ENCODE peak calls at places on chromosomes 12 and 14, in seven cellular contexts. P, J, L, A, N, D and K are unnamed samples.
A peak's percentile ranks its signal among the peaks of the same experiment; 100 is the strongest.

GRCh38 chr12:42482086-42482819 is 107.3 kb downstream of the PRICKLE1 start:
- DNase-seq in P (peak; percentile 5), J (no peak), L (peak; percentile 80), A (peak; percentile 78), N (peak; percentile 18), D (no peak), K (no peak)

GRCh38 chr14:96264850-96265249 is 8.8 kb downstream of the BDKRB1 start:
- DNase-seq in P (peak; percentile 41), J (no peak), L (no peak), A (no peak), N (peak; percentile 52), D (no peak), K (no peak)

GRCh38 chr14:99627100-99627499 is 17.8 kb upstream of the HHIPL1 start:
- DNase-seq in P (no peak), J (no peak), L (no peak), A (no peak), N (no peak), D (no peak), K (no peak)

GRCh38 chr12:123269980-123270379 is 1.7 kb downstream of the CDK2AP1 start:
- DNase-seq in P (no peak), J (no peak), L (no peak), A (no peak), N (no peak), D (no peak), K (no peak)

GRCh38 chr14:93173943-93174395 is 10.7 kb downstream of the MOAP1 start:
- DNase-seq in P (no peak), J (no peak), L (no peak), A (no peak), N (no peak), D (no peak), K (no peak)

GRCh38 chr12:71900091-71900490 is 38.6 kb upstream of the TPH2 start:
- DNase-seq in P (peak; percentile 7), J (peak; percentile 43), L (no peak), A (no peak), N (peak; percentile 18), D (no peak), K (no peak)

GRCh38 chr14:39232554-39233415 is 930 bp upstream of the MIA2 start:
- DNase-seq in P (peak; percentile 18), J (no peak), L (no peak), A (no peak), N (peak; percentile 81), D (no peak), K (no peak)

GRCh38 chr14:103746706-103747105 is 31.1 kb downstream of the ZFYVE21 start:
- DNase-seq in P (no peak), J (no peak), L (no peak), A (no peak), N (peak; percentile 13), D (no peak), K (no peak)

GRCh38 chr14:78325911-78326310 is 155.7 kb downstream of the NRXN3 start:
- DNase-seq in P (no peak), J (no peak), L (no peak), A (no peak), N (no peak), D (no peak), K (no peak)

GRCh38 chr12:27277846-27278260 is 33.8 kb downstream of the STK38L start:
- DNase-seq in P (peak; percentile 62), J (no peak), L (no peak), A (no peak), N (peak; percentile 67), D (no peak), K (no peak)

GRCh38 chr12:91256471-91256870 is 73.9 kb upstream of the DCN start:
- DNase-seq in P (no peak), J (no peak), L (no peak), A (no peak), N (no peak), D (no peak), K (no peak)

GRCh38 chr14:82447586-82447985 is 913.9 kb upstream of the SEL1L start:
- DNase-seq in P (no peak), J (no peak), L (no peak), A (no peak), N (no peak), D (no peak), K (no peak)

GRCh38 chr14:51807355-51807754 is 53.1 kb upstream of the GNG2 start:
- DNase-seq in P (no peak), J (no peak), L (no peak), A (no peak), N (peak; percentile 70), D (no peak), K (no peak)

GRCh38 chr12:49331360-49332222 is 5.4 kb downstream of the C1QL4 start:
- DNase-seq in P (peak; percentile 83), J (peak; percentile 78), L (peak; percentile 66), A (peak; percentile 66), N (peak; percentile 68), D (no peak), K (no peak)

GRCh38 chr12:6632026-6632978 is 3.5 kb downstream of the LPAR5 start:
- DNase-seq in P (no peak), J (peak; percentile 43), L (no peak), A (no peak), N (no peak), D (peak; percentile 29), K (no peak)

GRCh38 chr12:54649825-54650224 is 1.7 kb upstream of the DCD start:
- DNase-seq in P (no peak), J (no peak), L (no peak), A (no peak), N (no peak), D (no peak), K (no peak)

GRCh38 chr12:71164166-71164876 is 6.5 kb upstream of the TSPAN8 start:
- DNase-seq in P (no peak), J (no peak), L (no peak), A (no peak), N (no peak), D (no peak), K (no peak)

GRCh38 chr12:57954768-57955167 is 13.4 kb downstream of the ATP23 start:
- DNase-seq in P (no peak), J (no peak), L (no peak), A (no peak), N (no peak), D (no peak), K (no peak)